ENCODE peak calls at places on chromosomes 2 and 18, in ten cellular contexts. T is activated CD8-positive, alpha-beta memory T cell treated with anti-CD3 and anti-CD28 coated beads for 24 hours; X is NT2/D1; F is fibroblast of pulmonary artery; S is cardiac fibroblast; O is lower leg skin; H is activated gamma-delta T cell treated with Interleukin-2 at 50 U/mL for 16 hours; G is cardiac muscle cell; E is stimulated activated CD4-positive, alpha-beta T cell treated with anti-CD3 and anti-CD28 coated beads, Interleukin-1b, Interleukin-23, amount 100 ng/mL, for 1 hour; U is sigmoid colon. C is an unnamed sample.

GRCh38 chr2:239824051-239824694 is 201.0 kb downstream of the NDUFA10 start:
- DNase-seq in T (peak), H (no peak), F (no peak), G (peak), U (peak), S (peak), O (peak), X (peak), E (no peak), C (no peak)

GRCh38 chr2:127879899-127880298 is 5.9 kb downstream of the AMMECR1L start:
- DNase-seq in U (no peak), E (no peak), O (no peak), X (no peak), F (no peak), G (no peak), H (no peak), T (no peak), S (no peak), C (no peak)

GRCh38 chr2:200077838-200078237 is 122.5 kb downstream of the MAIP1 start:
- DNase-seq in G (no peak), F (no peak), H (no peak), E (no peak), X (no peak), U (no peak), S (peak), O (no peak), T (no peak), C (peak)

GRCh38 chr2:226622484-226622883 is 177.1 kb downstream of the IRS1 start:
- DNase-seq in S (no peak), X (no peak), U (no peak), T (no peak), O (no peak), G (no peak), F (no peak), H (no peak), E (no peak), C (no peak)

GRCh38 chr2:213119061-213119809 is 32.2 kb downstream of the IKZF2 start:
- DNase-seq in S (peak), O (no peak), X (no peak), F (peak), T (no peak), U (no peak), E (no peak), H (peak), G (peak), C (peak)

GRCh38 chr2:235539773-235540172 is 45.9 kb downstream of the AGAP1 start:
- DNase-seq in X (no peak), F (no peak), E (no peak), U (no peak), G (no peak), S (no peak), H (no peak), O (no peak), T (no peak), C (no peak)

GRCh38 chr2:71667256-71668182 is 214.2 kb downstream of the DYSF start:
- DNase-seq in G (no peak), E (no peak), X (no peak), O (no peak), H (no peak), S (no peak), F (no peak), T (peak), U (peak), C (no peak)

GRCh38 chr2:98127229-98127989 is 40.4 kb downstream of the VWA3B start:
- DNase-seq in H (no peak), G (no peak), U (no peak), S (no peak), O (no peak), X (no peak), F (no peak), E (no peak), T (no peak), C (no peak)

GRCh38 chr2:238449909-238450417 is 23.2 kb downstream of the ASB1 start:
- DNase-seq in G (peak), E (no peak), H (no peak), X (no peak), F (peak), U (peak), T (no peak), S (peak), O (peak), C (peak)

GRCh38 chr2:12288048-12288447 is 428.7 kb upstream of the TRIB2 start:
- DNase-seq in F (no peak), E (no peak), X (no peak), U (no peak), O (no peak), G (no peak), S (no peak), T (no peak), H (no peak), C (no peak)

GRCh38 chr2:145199052-145199451 is 679.1 kb upstream of the ZEB2 start:
- DNase-seq in S (no peak), U (no peak), X (no peak), O (no peak), H (no peak), E (no peak), G (no peak), F (no peak), T (no peak), C (no peak)

GRCh38 chr18:37160038-37160745 is 331.3 kb downstream of the KIAA1328 start:
- DNase-seq in U (no peak), T (no peak), F (no peak), H (no peak), X (peak), S (no peak), G (no peak), E (no peak), O (no peak), C (no peak)

GRCh38 chr2:38264649-38265322 is 112.3 kb downstream of the ATL2 start:
- DNase-seq in T (no peak), E (no peak), H (no peak), U (no peak), F (no peak), S (no peak), G (peak), O (no peak), X (no peak), C (no peak)

GRCh38 chr2:8856176-8856575 is 18.8 kb upstream of the KIDINS220 start:
- DNase-seq in U (no peak), F (no peak), O (no peak), E (no peak), G (no peak), T (no peak), S (no peak), X (no peak), H (no peak), C (no peak)

GRCh38 chr18:6069539-6069938 is 174.2 kb upstream of the TMEM200C start:
- DNase-seq in H (no peak), U (no peak), O (no peak), S (no peak), E (no peak), X (no peak), G (no peak), F (no peak), T (no peak), C (no peak)

GRCh38 chr2:46305767-46306166 is 8.6 kb downstream of the EPAS1 start:
- DNase-seq in U (no peak), O (no peak), E (no peak), T (no peak), G (no peak), S (no peak), H (no peak), X (no peak), F (no peak), C (no peak)

GRCh38 chr18:2857491-2858063 is 10.8 kb downstream of the EMILIN2 start:
- DNase-seq in H (no peak), F (peak), O (peak), G (peak), E (no peak), U (peak), S (peak), X (no peak), T (no peak), C (peak)

GRCh38 chr2:8648441-8648840 is 33.4 kb upstream of the ID2 start:
- DNase-seq in T (no peak), F (no peak), H (no peak), X (no peak), S (no peak), E (no peak), G (no peak), U (peak), O (no peak), C (no peak)

GRCh38 chr2:81445176-81445575 is 1140.6 kb upstream of the LRRTM1 start:
- DNase-seq in O (no peak), H (no peak), G (no peak), X (no peak), S (no peak), E (no peak), T (no peak), F (no peak), U (no peak), C (no peak)

GRCh38 chr2:102033028-102033749 is 41.4 kb downstream of the IL1R2 start:
- DNase-seq in T (peak), G (peak), E (no peak), S (peak), H (no peak), X (no peak), U (no peak), O (no peak), F (peak), C (peak)

GRCh38 chr2:96977631-96978195 is 8.7 kb downstream of the FAM178B start:
- DNase-seq in U (no peak), S (peak), X (no peak), E (no peak), O (no peak), T (no peak), H (no peak), F (peak), G (peak), C (peak)

GRCh38 chr2:144944506-144945230 is 424.7 kb upstream of the ZEB2 start:
- DNase-seq in H (no peak), S (peak), G (no peak), U (no peak), O (no peak), F (no peak), T (no peak), X (no peak), E (no peak), C (peak)

GRCh38 chr18:6024740-6025139 is 129.4 kb upstream of the TMEM200C start:
- DNase-seq in X (no peak), G (no peak), S (no peak), F (no peak), T (no peak), O (no peak), E (no peak), U (no peak), H (no peak), C (no peak)

GRCh38 chr2:69238449-69239031 is 148.5 kb downstream of the GFPT1 start:
- DNase-seq in U (no peak), E (no peak), S (no peak), F (no peak), X (no peak), G (no peak), H (no peak), T (no peak), O (no peak), C (peak)

GRCh38 chr2:148534416-148535205 is 109.9 kb upstream of the EPC2 start:
- DNase-seq in E (no peak), F (peak), X (no peak), H (no peak), T (peak), G (peak), U (no peak), S (no peak), O (peak), C (no peak)

GRCh38 chr2:24372033-24372432 is 11.7 kb upstream of the ITSN2 start:
- DNase-seq in H (no peak), F (no peak), O (no peak), G (no peak), T (no peak), S (no peak), X (no peak), U (no peak), E (no peak), C (no peak)

GRCh38 chr18:3119401-3120323 is 100.1 kb downstream of the MYOM1 start:
- DNase-seq in T (no peak), U (no peak), F (no peak), O (no peak), H (no peak), S (peak), X (no peak), E (no peak), G (no peak), C (peak)

GRCh38 chr2:187390891-187391290 is 57.2 kb downstream of the CALCRL start:
- DNase-seq in O (no peak), U (no peak), G (peak), F (peak), X (no peak), S (peak), H (no peak), T (no peak), E (no peak), C (peak)

GRCh38 chr2:127185093-127185492 is 35.0 kb downstream of the CYP27C1 start:
- DNase-seq in F (no peak), S (no peak), E (no peak), U (peak), O (peak), X (no peak), H (no peak), G (no peak), T (no peak), C (no peak)

GRCh38 chr18:73201940-73202339 is 334.2 kb upstream of the NETO1 start:
- DNase-seq in U (no peak), S (peak), F (no peak), O (no peak), T (no peak), X (no peak), E (no peak), G (no peak), H (no peak), C (no peak)

GRCh38 chr2:38534746-38535403 is 67.9 kb downstream of the HNRNPLL start:
- DNase-seq in S (no peak), E (no peak), U (peak), G (no peak), T (no peak), X (no peak), F (no peak), O (no peak), H (no peak), C (no peak)

GRCh38 chr18:50454379-50455005 is 79.6 kb downstream of the SKA1 start:
- DNase-seq in E (no peak), H (no peak), G (no peak), S (no peak), U (no peak), X (no peak), T (no peak), O (no peak), F (no peak), C (no peak)

GRCh38 chr2:169711751-169712509 is 17.7 kb downstream of the PHOSPHO2 start:
- DNase-seq in E (no peak), S (no peak), O (no peak), G (no peak), T (no peak), U (no peak), X (no peak), F (peak), H (no peak), C (no peak)

GRCh38 chr2:215841175-215841816 is 172.1 kb downstream of the MREG start:
- DNase-seq in H (no peak), T (no peak), U (no peak), F (no peak), S (peak), G (peak), E (no peak), O (no peak), X (no peak), C (no peak)

GRCh38 chr2:165402142-165402541 is 67.4 kb upstream of the CSRNP3 start:
- DNase-seq in F (no peak), G (no peak), E (no peak), O (no peak), S (no peak), H (no peak), U (no peak), T (no peak), X (no peak), C (no peak)

GRCh38 chr2:189221811-189222210 is 42.2 kb upstream of the COL5A2 start:
- DNase-seq in S (peak), E (no peak), F (no peak), T (no peak), U (no peak), O (no peak), G (no peak), X (no peak), H (no peak), C (peak)

C was measured in HCEC 1CT.